ENCODE peak calls at places on chromosomes 16 and 17, in six cellular contexts. Q is adrenal gland, H is tibial nerve, L is uterus, T is erythroblast, Z is heart left ventricle. K is an unnamed sample.

GRCh38 chr17:47305302-47305923 is 18.3 kb upstream of the EFCAB13 start:
- DNase-seq in H (no peak), T (no peak), L (no peak), Z (no peak), Q (no peak), K (peak)

GRCh38 chr17:75517277-75517865 is 1.0 kb downstream of the TSEN54 start:
- DNase-seq in L (peak), T (no peak), Q (no peak), H (no peak), Z (no peak), K (no peak)

GRCh38 chr17:13957636-13958035 is 111.7 kb upstream of the COX10 start:
- DNase-seq in Q (no peak), T (no peak), L (no peak), Z (no peak), H (no peak), K (no peak)

GRCh38 chr17:1498869-1499268 is 6.4 kb upstream of the MYO1C start:
- DNase-seq in T (peak), H (no peak), Z (no peak), L (no peak), Q (no peak), K (no peak)

GRCh38 chr17:13544292-13544691 is 57.4 kb downstream of the HS3ST3A1 start:
- DNase-seq in T (no peak), Z (no peak), Q (peak), L (peak), H (no peak), K (peak)

GRCh38 chr17:81806461-81807209 is 2.7 kb downstream of the GCGR start:
- DNase-seq in T (peak), Q (no peak), H (no peak), L (no peak), Z (no peak), K (no peak)

GRCh38 chr17:60538726-60539125 is 12.7 kb upstream of the APPBP2 start:
- DNase-seq in T (no peak), L (no peak), Z (no peak), H (no peak), Q (no peak), K (no peak)

GRCh38 chr17:41893384-41893783 is 25.4 kb downstream of the ACLY start:
- DNase-seq in T (no peak), Z (no peak), L (no peak), H (no peak), Q (no peak), K (no peak)

GRCh38 chr17:54898576-54898975 is 2.1 kb upstream of the TOM1L1 start:
- DNase-seq in L (no peak), T (no peak), Z (no peak), Q (no peak), H (no peak), K (no peak)

GRCh38 chr16:59635674-59636073 is 901.6 kb upstream of the GOT2 start:
- DNase-seq in H (no peak), T (no peak), Z (no peak), L (no peak), Q (no peak), K (no peak)

GRCh38 chr17:1726626-1727257 is 2.2 kb downstream of the WDR81 start:
- DNase-seq in H (no peak), T (no peak), Q (no peak), Z (no peak), L (no peak), K (no peak)

GRCh38 chr17:7296189-7296861 is 1.9 kb upstream of the YBX2 start:
- DNase-seq in H (peak), Z (peak), T (peak), Q (peak), L (peak), K (peak)

GRCh38 chr16:51637744-51638100 is 486.7 kb upstream of the SALL1 start:
- DNase-seq in H (no peak), Z (no peak), Q (no peak), T (no peak), L (no peak), K (no peak)

GRCh38 chr17:563646-564045 is 151.0 kb downstream of the VPS53 start:
- DNase-seq in H (no peak), L (no peak), Z (no peak), T (no peak), Q (no peak), K (no peak)

GRCh38 chr16:53142823-53143568 is 88.2 kb downstream of the CHD9 start:
- DNase-seq in H (no peak), Z (no peak), T (peak), Q (no peak), L (no peak), K (no peak)

GRCh38 chr16:69448470-69449193 is 24.2 kb downstream of the CYB5B start:
- DNase-seq in Z (no peak), T (peak), H (no peak), Q (no peak), L (no peak), K (no peak)

GRCh38 chr16:85986931-85987749 is 88.2 kb downstream of the IRF8 start:
- DNase-seq in L (no peak), T (peak), Z (no peak), H (no peak), Q (no peak), K (peak)

GRCh38 chr16:85983606-85984005 is 84.6 kb downstream of the IRF8 start:
- DNase-seq in T (no peak), H (no peak), Z (peak), Q (no peak), L (no peak), K (no peak)

GRCh38 chr16:85983064-85983463 is 84.1 kb downstream of the IRF8 start:
- DNase-seq in T (no peak), H (no peak), Z (peak), L (no peak), Q (no peak), K (no peak)

GRCh38 chr16:85984211-85984880 is 85.4 kb downstream of the IRF8 start:
- DNase-seq in T (no peak), H (no peak), Q (no peak), L (no peak), Z (peak), K (no peak)

DNA sequence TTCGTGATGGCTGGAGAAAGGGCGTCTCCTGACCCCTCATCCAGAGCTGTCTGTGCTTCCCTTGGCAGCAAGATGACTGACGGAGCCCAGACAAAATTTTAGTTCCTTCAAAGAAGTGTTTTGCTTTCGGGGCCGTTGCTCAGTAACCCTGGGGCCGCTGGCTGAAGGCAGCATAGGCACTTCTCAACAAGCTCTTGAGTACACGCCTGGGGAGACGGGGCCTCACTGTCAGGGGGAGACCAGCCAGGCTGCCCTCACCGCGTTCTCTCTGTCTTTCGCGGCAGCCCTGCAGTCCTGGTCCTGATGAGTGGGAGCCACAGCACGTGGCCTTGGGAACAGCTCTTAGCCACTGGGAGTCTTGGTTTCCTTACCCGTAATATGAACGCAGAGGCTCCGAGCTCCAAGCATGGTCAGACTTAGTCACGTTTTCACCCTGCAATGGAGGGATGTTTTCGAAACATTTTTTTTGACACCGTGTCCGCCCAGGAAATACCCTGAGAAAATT is 86.0 kb downstream of the IRF8 start:
- DNase-seq in L (no peak), H (no peak), Q (no peak), T (no peak), Z (no peak), K (no peak)
- TF ChIP-seq POLR2A in L (no peak), H (no peak), Q (no peak), T (no peak), Z (no peak), K (no peak)

GRCh38 chr17:80071116-80071980 is 30.0 kb upstream of the GAA start:
- DNase-seq in L (peak), Z (peak), H (peak), T (no peak), Q (peak), K (peak)
- TF ChIP-seq POLR2A in L (no peak), Z (no peak), H (no peak), T (no peak), Q (no peak), K (no peak)

DNA sequence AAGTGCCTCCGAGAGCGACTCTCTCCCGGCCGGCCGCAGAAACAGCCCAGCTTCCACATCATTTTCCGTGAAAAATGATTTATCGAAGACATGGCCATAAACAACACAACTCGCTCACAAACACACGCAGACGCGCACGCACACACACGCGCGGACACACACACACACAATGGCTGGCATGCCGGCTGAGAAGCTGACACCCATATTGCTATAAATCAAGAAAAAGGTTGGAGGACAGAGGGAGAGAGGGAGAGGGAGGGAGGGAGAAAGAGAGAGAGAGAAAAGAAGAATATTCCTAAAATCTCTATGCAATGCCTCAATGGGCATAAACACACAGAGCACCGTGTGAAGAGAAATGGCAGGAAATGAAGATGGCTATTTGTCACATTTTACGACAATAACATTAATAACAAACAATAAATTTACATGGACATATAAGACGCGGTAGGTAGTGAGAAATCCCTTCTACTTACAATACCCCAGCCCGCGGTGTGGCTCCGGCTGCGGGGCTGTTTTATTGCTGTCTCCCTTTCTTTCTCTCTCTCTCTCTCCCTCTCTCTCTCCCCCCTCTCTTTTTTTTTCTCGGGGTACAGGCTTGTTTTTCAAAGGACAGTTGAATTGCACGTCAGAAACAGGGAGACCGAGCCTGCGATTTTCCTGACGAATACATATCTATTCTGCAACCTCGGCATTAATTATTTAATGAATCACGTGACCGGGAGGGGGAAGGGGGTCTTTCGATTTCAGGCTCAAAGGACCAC is 9.5 kb downstream of the HOXB4 start:
- DNase-seq in L (no peak), Q (no peak), T (no peak), H (no peak), Z (no peak), K (no peak)
- TF ChIP-seq POLR2A in L (no peak), Q (no peak), T (no peak), H (no peak), Z (no peak), K (no peak)

GRCh38 chr16:75535211-75535843 is 581 bp downstream of the CHST5 start:
- DNase-seq in H (no peak), L (no peak), T (no peak), Q (no peak), Z (no peak), K (no peak)
- TF ChIP-seq POLR2A in H (no peak), L (no peak), T (no peak), Q (no peak), Z (no peak), K (no peak)

GRCh38 chr16:86573646-86574508 is 4.5 kb upstream of the FOXL1 start:
- DNase-seq in Z (no peak), L (no peak), T (no peak), H (no peak), Q (no peak), K (no peak)
- TF ChIP-seq POLR2A in Z (no peak), L (no peak), T (no peak), H (no peak), Q (no peak), K (no peak)

GRCh38 chr17:40362696-40363479 is 1.6 kb downstream of the GJD3 start:
- DNase-seq in Q (peak), H (no peak), T (peak), L (peak), Z (peak), K (no peak)

GRCh38 chr17:40364121-40364861 is at the start of gene GJD3:
- DNase-seq in Q (no peak), Z (peak), L (no peak), H (no peak), T (no peak), K (no peak)

GRCh38 chr17:40364906-40365305 is 369 bp upstream of the GJD3 start:
- DNase-seq in L (no peak), Z (peak), T (no peak), Q (no peak), H (no peak), K (no peak)

GRCh38 chr17:40361925-40362695 is 2.4 kb downstream of the GJD3 start:
- DNase-seq in Q (no peak), T (peak), Z (no peak), L (no peak), H (no peak), K (no peak)

DNA sequence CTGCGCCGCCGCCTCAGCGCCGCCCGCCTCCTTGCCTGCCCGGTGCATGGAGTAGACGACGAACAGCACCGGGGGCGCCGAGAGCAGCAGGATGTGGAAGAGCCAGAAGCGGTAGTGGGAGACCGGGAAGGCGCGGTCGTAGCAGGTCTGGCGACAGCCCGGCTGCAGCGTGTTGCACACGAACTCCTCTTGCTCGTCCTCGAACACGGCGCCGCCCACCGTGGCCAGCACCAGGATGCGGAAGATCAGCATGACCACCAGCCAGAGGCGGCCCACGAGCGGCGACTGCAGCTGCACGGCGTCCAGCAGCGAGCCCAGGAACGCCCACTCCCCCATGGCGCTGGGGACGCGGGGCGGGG is 1.1 kb downstream of the GJD3 start:
- DNase-seq in H (no peak), T (peak), L (no peak), Q (no peak), Z (peak), K (no peak)
- TF ChIP-seq POLR2A in H (no peak), T (no peak), L (no peak), Q (no peak), Z (no peak), K (no peak)

GRCh38 chr17:36498155-36498554 is 11.7 kb downstream of the ZNHIT3 start:
- DNase-seq in Z (no peak), L (no peak), Q (no peak), T (no peak), H (no peak), K (no peak)

GRCh38 chr17:36493956-36494355 is 7.5 kb downstream of the ZNHIT3 start:
- DNase-seq in L (no peak), T (no peak), Z (no peak), Q (no peak), H (no peak), K (no peak)

GRCh38 chr17:36495076-36495578 is 8.6 kb downstream of the ZNHIT3 start:
- DNase-seq in T (no peak), Q (no peak), Z (no peak), L (no peak), H (no peak), K (no peak)

GRCh38 chr17:36496018-36496789 is 9.7 kb downstream of the ZNHIT3 start:
- DNase-seq in Z (no peak), H (no peak), L (no peak), T (no peak), Q (no peak), K (no peak)

DNA sequence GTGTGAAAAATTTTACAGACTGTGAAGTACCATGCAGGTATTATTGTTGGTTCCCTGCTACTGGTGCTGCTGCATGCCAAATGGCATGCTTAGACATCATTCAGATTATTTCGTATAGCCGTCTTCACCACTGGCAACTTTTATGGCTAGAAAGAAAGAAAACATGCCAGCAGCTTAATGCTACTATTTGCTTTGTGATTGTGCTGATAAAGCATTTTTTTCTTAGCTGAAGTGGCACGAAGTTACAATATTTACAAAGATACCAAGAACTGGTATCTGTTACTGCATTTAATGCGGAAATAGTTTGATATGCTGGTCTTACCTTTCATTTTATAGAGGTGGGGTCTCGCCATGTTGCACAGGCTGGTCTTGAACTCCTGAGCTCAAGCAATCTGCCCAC is 8.2 kb downstream of the ZNHIT3 start:
- DNase-seq in Q (no peak), T (no peak), H (no peak), L (no peak), Z (no peak), K (no peak)
- TF ChIP-seq POLR2A in Q (no peak), T (no peak), H (no peak), L (no peak), Z (no peak), K (no peak)

GRCh38 chr16:74991593-74992403 is 6.9 kb upstream of the WDR59 start:
- DNase-seq in L (no peak), H (no peak), T (peak), Q (no peak), Z (no peak), K (no peak)
- TF ChIP-seq POLR2A in L (no peak), H (no peak), T (no peak), Q (no peak), Z (no peak), K (no peak)

DNA sequence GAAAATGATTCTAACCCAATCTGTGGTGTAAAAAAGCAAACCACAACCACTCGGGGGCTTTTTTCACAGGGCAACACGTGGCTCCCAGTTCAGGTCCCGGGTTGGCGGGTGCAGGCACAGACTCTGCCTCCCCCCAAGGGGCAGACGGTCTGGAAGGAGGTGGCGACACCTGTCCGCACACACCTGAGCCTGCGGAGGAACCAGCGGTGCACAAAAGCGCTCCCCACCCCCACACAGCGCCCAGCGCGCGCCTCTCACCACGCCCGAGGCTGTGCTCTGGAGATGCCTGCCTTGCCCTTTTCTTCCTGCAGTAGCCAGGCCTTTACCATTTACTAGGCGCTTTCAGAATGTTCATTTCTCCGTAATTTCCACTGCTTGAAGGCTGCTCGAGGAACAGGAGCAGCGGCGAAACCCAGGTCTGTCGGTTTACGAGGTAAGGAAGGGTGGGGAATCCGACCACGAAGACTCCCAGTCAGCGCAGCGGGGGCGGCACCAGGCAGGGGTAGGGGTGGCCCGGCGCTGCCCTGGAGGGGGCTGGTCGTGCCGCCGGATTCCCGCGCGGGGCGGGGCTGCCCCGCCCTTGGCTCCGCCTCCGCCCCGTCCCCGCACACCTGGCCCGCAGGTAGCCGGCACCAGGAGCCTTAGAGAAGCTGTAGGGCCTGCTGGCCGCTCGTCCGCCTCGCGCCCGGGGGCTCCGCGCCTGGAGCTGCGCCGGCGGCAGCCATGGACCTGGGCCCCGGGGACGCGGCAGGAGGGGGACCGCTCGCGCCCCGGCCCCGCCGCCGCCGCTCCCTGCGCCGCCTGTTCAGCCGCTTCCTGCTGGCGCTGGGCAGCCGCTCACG is at the start of gene USP43:
- DNase-seq in L (no peak), Z (no peak), H (no peak), T (peak), Q (no peak), K (peak)
- TF ChIP-seq POLR2A in L (no peak), Z (no peak), H (no peak), T (no peak), Q (no peak), K (no peak)

K was measured in H54.